ENCODE peak calls at places on chromosomes 3 and 15, in six cellular contexts. One of them, this sample, is unnamed.

GRCh38 chr3:13199006-13199776 is 126.0 kb upstream of the IQSEC1 start:
- DNase-seq in activated T-helper 1 cell treated with Interleukin-2 at 50 U/mL for 16 hours: no peak
- DNase-seq in choroid plexus epithelial cell: no peak
- DNase-seq in stimulated activated CD4-positive, alpha-beta T cell treated with anti-CD3 and anti-CD28 coated beads, Interleukin-2, amount 100 ng/mL, for 48 hours: no peak
- DNase-seq in GM03348: no peak
- DNase-seq in A549: no peak
- DNase-seq in this sample: no peak

GRCh38 chr3:183857863-183858262 is 26.8 kb downstream of the PARL start:
- DNase-seq in activated T-helper 1 cell treated with Interleukin-2 at 50 U/mL for 16 hours: no peak
- DNase-seq in choroid plexus epithelial cell: peak; percentile 9
- DNase-seq in stimulated activated CD4-positive, alpha-beta T cell treated with anti-CD3 and anti-CD28 coated beads, Interleukin-2, amount 100 ng/mL, for 48 hours: no peak
- DNase-seq in GM03348: no peak
- DNase-seq in A549: no peak
- DNase-seq in this sample: no peak

GRCh38 chr15:89419370-89419984 is 76.9 kb downstream of the RHCG start:
- DNase-seq in activated T-helper 1 cell treated with Interleukin-2 at 50 U/mL for 16 hours: no peak
- DNase-seq in choroid plexus epithelial cell: peak; percentile 62
- DNase-seq in stimulated activated CD4-positive, alpha-beta T cell treated with anti-CD3 and anti-CD28 coated beads, Interleukin-2, amount 100 ng/mL, for 48 hours: peak; percentile 39
- DNase-seq in GM03348: peak; percentile 79
- DNase-seq in A549: peak; percentile 48
- DNase-seq in this sample: no peak

GRCh38 chr3:190252080-190252479 is 70.2 kb downstream of the CLDN1 start:
- DNase-seq in activated T-helper 1 cell treated with Interleukin-2 at 50 U/mL for 16 hours: no peak
- DNase-seq in choroid plexus epithelial cell: peak; percentile 97
- DNase-seq in stimulated activated CD4-positive, alpha-beta T cell treated with anti-CD3 and anti-CD28 coated beads, Interleukin-2, amount 100 ng/mL, for 48 hours: no peak
- DNase-seq in GM03348: peak; percentile 52
- DNase-seq in A549: no peak
- DNase-seq in this sample: no peak

GRCh38 chr15:48422401-48422800 is 91.2 kb downstream of the DUT start:
- DNase-seq in activated T-helper 1 cell treated with Interleukin-2 at 50 U/mL for 16 hours: no peak
- DNase-seq in choroid plexus epithelial cell: no peak
- DNase-seq in stimulated activated CD4-positive, alpha-beta T cell treated with anti-CD3 and anti-CD28 coated beads, Interleukin-2, amount 100 ng/mL, for 48 hours: no peak
- DNase-seq in GM03348: no peak
- DNase-seq in A549: no peak
- DNase-seq in this sample: no peak

GRCh38 chr3:183108002-183108449 is 8.7 kb upstream of the MCCC1 start:
- DNase-seq in activated T-helper 1 cell treated with Interleukin-2 at 50 U/mL for 16 hours: no peak
- DNase-seq in choroid plexus epithelial cell: peak; percentile 38
- DNase-seq in stimulated activated CD4-positive, alpha-beta T cell treated with anti-CD3 and anti-CD28 coated beads, Interleukin-2, amount 100 ng/mL, for 48 hours: no peak
- DNase-seq in GM03348: no peak
- DNase-seq in A549: no peak
- DNase-seq in this sample: no peak

GRCh38 chr15:73770049-73770448 is 16.9 kb upstream of the INSYN1 start:
- DNase-seq in activated T-helper 1 cell treated with Interleukin-2 at 50 U/mL for 16 hours: no peak
- DNase-seq in choroid plexus epithelial cell: no peak
- DNase-seq in stimulated activated CD4-positive, alpha-beta T cell treated with anti-CD3 and anti-CD28 coated beads, Interleukin-2, amount 100 ng/mL, for 48 hours: no peak
- DNase-seq in GM03348: no peak
- DNase-seq in A549: no peak
- DNase-seq in this sample: no peak

GRCh38 chr3:71247221-71247947 is 336.1 kb downstream of the FOXP1 start:
- DNase-seq in activated T-helper 1 cell treated with Interleukin-2 at 50 U/mL for 16 hours: no peak
- DNase-seq in choroid plexus epithelial cell: peak; percentile 50
- DNase-seq in stimulated activated CD4-positive, alpha-beta T cell treated with anti-CD3 and anti-CD28 coated beads, Interleukin-2, amount 100 ng/mL, for 48 hours: no peak
- DNase-seq in GM03348: peak; percentile 25
- DNase-seq in A549: peak; percentile 49
- DNase-seq in this sample: no peak

GRCh38 chr3:17687585-17687984 is 54.8 kb downstream of the TBC1D5 start:
- DNase-seq in activated T-helper 1 cell treated with Interleukin-2 at 50 U/mL for 16 hours: no peak
- DNase-seq in choroid plexus epithelial cell: no peak
- DNase-seq in stimulated activated CD4-positive, alpha-beta T cell treated with anti-CD3 and anti-CD28 coated beads, Interleukin-2, amount 100 ng/mL, for 48 hours: no peak
- DNase-seq in GM03348: no peak
- DNase-seq in A549: no peak
- DNase-seq in this sample: no peak

GRCh38 chr15:58608711-58609110 is 140.8 kb downstream of the ADAM10 start:
- DNase-seq in activated T-helper 1 cell treated with Interleukin-2 at 50 U/mL for 16 hours: no peak
- DNase-seq in choroid plexus epithelial cell: peak; percentile 39
- DNase-seq in stimulated activated CD4-positive, alpha-beta T cell treated with anti-CD3 and anti-CD28 coated beads, Interleukin-2, amount 100 ng/mL, for 48 hours: no peak
- DNase-seq in GM03348: no peak
- DNase-seq in A549: no peak
- DNase-seq in this sample: no peak

GRCh38 chr3:117439812-117440211 is 730.2 kb downstream of the TUSC7 start:
- DNase-seq in activated T-helper 1 cell treated with Interleukin-2 at 50 U/mL for 16 hours: no peak
- DNase-seq in choroid plexus epithelial cell: peak; percentile 52
- DNase-seq in stimulated activated CD4-positive, alpha-beta T cell treated with anti-CD3 and anti-CD28 coated beads, Interleukin-2, amount 100 ng/mL, for 48 hours: no peak
- DNase-seq in GM03348: no peak
- DNase-seq in A549: peak; percentile 1
- DNase-seq in this sample: no peak

GRCh38 chr3:64900916-64901903 is 213.4 kb upstream of the ADAMTS9 start:
- DNase-seq in activated T-helper 1 cell treated with Interleukin-2 at 50 U/mL for 16 hours: no peak
- DNase-seq in choroid plexus epithelial cell: peak; percentile 69
- DNase-seq in stimulated activated CD4-positive, alpha-beta T cell treated with anti-CD3 and anti-CD28 coated beads, Interleukin-2, amount 100 ng/mL, for 48 hours: no peak
- DNase-seq in GM03348: no peak
- DNase-seq in A549: no peak
- DNase-seq in this sample: no peak

GRCh38 chr3:63519426-63519825 is 133.0 kb upstream of the SNTN start:
- DNase-seq in activated T-helper 1 cell treated with Interleukin-2 at 50 U/mL for 16 hours: no peak
- DNase-seq in choroid plexus epithelial cell: peak; percentile 3
- DNase-seq in stimulated activated CD4-positive, alpha-beta T cell treated with anti-CD3 and anti-CD28 coated beads, Interleukin-2, amount 100 ng/mL, for 48 hours: no peak
- DNase-seq in GM03348: no peak
- DNase-seq in A549: no peak
- DNase-seq in this sample: no peak

GRCh38 chr15:81783076-81783475 is 262.7 kb downstream of the MEX3B start:
- DNase-seq in activated T-helper 1 cell treated with Interleukin-2 at 50 U/mL for 16 hours: no peak
- DNase-seq in choroid plexus epithelial cell: no peak
- DNase-seq in stimulated activated CD4-positive, alpha-beta T cell treated with anti-CD3 and anti-CD28 coated beads, Interleukin-2, amount 100 ng/mL, for 48 hours: no peak
- DNase-seq in GM03348: no peak
- DNase-seq in A549: no peak
- DNase-seq in this sample: no peak

GRCh38 chr3:182792901-182793662 is at the start of gene ATP11B:
- DNase-seq in activated T-helper 1 cell treated with Interleukin-2 at 50 U/mL for 16 hours: peak; percentile 73
- DNase-seq in choroid plexus epithelial cell: peak; percentile 62
- DNase-seq in stimulated activated CD4-positive, alpha-beta T cell treated with anti-CD3 and anti-CD28 coated beads, Interleukin-2, amount 100 ng/mL, for 48 hours: peak; percentile 71
- DNase-seq in GM03348: peak; percentile 97
- DNase-seq in A549: peak; percentile 48
- DNase-seq in this sample: peak; percentile 64

GRCh38 chr15:41501191-41501917 is 7.7 kb downstream of the ITPKA start:
- DNase-seq in activated T-helper 1 cell treated with Interleukin-2 at 50 U/mL for 16 hours: no peak
- DNase-seq in choroid plexus epithelial cell: no peak
- DNase-seq in stimulated activated CD4-positive, alpha-beta T cell treated with anti-CD3 and anti-CD28 coated beads, Interleukin-2, amount 100 ng/mL, for 48 hours: peak; percentile 41
- DNase-seq in GM03348: peak; percentile 58
- DNase-seq in A549: no peak
- DNase-seq in this sample: no peak

GRCh38 chr3:10090181-10090580 is 17.9 kb downstream of the FANCD2OS start:
- DNase-seq in activated T-helper 1 cell treated with Interleukin-2 at 50 U/mL for 16 hours: no peak
- DNase-seq in choroid plexus epithelial cell: no peak
- DNase-seq in stimulated activated CD4-positive, alpha-beta T cell treated with anti-CD3 and anti-CD28 coated beads, Interleukin-2, amount 100 ng/mL, for 48 hours: no peak
- DNase-seq in GM03348: no peak
- DNase-seq in A549: no peak
- DNase-seq in this sample: no peak

GRCh38 chr3:6771171-6771570 is 89.7 kb upstream of the GRM7 start:
- DNase-seq in activated T-helper 1 cell treated with Interleukin-2 at 50 U/mL for 16 hours: no peak
- DNase-seq in choroid plexus epithelial cell: no peak
- DNase-seq in stimulated activated CD4-positive, alpha-beta T cell treated with anti-CD3 and anti-CD28 coated beads, Interleukin-2, amount 100 ng/mL, for 48 hours: no peak
- DNase-seq in GM03348: no peak
- DNase-seq in A549: no peak
- DNase-seq in this sample: no peak

GRCh38 chr15:22936577-22937472 is 43.3 kb downstream of the CYFIP1 start:
- DNase-seq in activated T-helper 1 cell treated with Interleukin-2 at 50 U/mL for 16 hours: no peak
- DNase-seq in choroid plexus epithelial cell: no peak
- DNase-seq in stimulated activated CD4-positive, alpha-beta T cell treated with anti-CD3 and anti-CD28 coated beads, Interleukin-2, amount 100 ng/mL, for 48 hours: no peak
- DNase-seq in GM03348: no peak
- DNase-seq in A549: no peak
- DNase-seq in this sample: peak; percentile 87

GRCh38 chr15:78672285-78673003 is 31.4 kb upstream of the CHRNB4 start:
- DNase-seq in activated T-helper 1 cell treated with Interleukin-2 at 50 U/mL for 16 hours: no peak
- DNase-seq in choroid plexus epithelial cell: no peak
- DNase-seq in stimulated activated CD4-positive, alpha-beta T cell treated with anti-CD3 and anti-CD28 coated beads, Interleukin-2, amount 100 ng/mL, for 48 hours: no peak
- DNase-seq in GM03348: no peak
- DNase-seq in A549: no peak
- DNase-seq in this sample: no peak

GRCh38 chr3:131729561-131729960 is 226.8 kb upstream of the MRPL3 start:
- DNase-seq in activated T-helper 1 cell treated with Interleukin-2 at 50 U/mL for 16 hours: no peak
- DNase-seq in choroid plexus epithelial cell: no peak
- DNase-seq in stimulated activated CD4-positive, alpha-beta T cell treated with anti-CD3 and anti-CD28 coated beads, Interleukin-2, amount 100 ng/mL, for 48 hours: no peak
- DNase-seq in GM03348: peak; percentile 41
- DNase-seq in A549: no peak
- DNase-seq in this sample: no peak

GRCh38 chr3:113531826-113532697 is at the start of gene SIDT1:
- DNase-seq in activated T-helper 1 cell treated with Interleukin-2 at 50 U/mL for 16 hours: peak; percentile 55
- DNase-seq in choroid plexus epithelial cell: peak; percentile 39
- DNase-seq in stimulated activated CD4-positive, alpha-beta T cell treated with anti-CD3 and anti-CD28 coated beads, Interleukin-2, amount 100 ng/mL, for 48 hours: peak; percentile 51
- DNase-seq in GM03348: peak; percentile 13
- DNase-seq in A549: peak; percentile 31
- DNase-seq in this sample: no peak

GRCh38 chr3:64815691-64816225 is 128.0 kb upstream of the ADAMTS9 start:
- DNase-seq in activated T-helper 1 cell treated with Interleukin-2 at 50 U/mL for 16 hours: no peak
- DNase-seq in choroid plexus epithelial cell: no peak
- DNase-seq in stimulated activated CD4-positive, alpha-beta T cell treated with anti-CD3 and anti-CD28 coated beads, Interleukin-2, amount 100 ng/mL, for 48 hours: no peak
- DNase-seq in GM03348: no peak
- DNase-seq in A549: no peak
- DNase-seq in this sample: no peak

GRCh38 chr3:100057716-100058575 is 56.4 kb downstream of the FILIP1L start:
- DNase-seq in activated T-helper 1 cell treated with Interleukin-2 at 50 U/mL for 16 hours: no peak
- DNase-seq in choroid plexus epithelial cell: peak; percentile 48
- DNase-seq in stimulated activated CD4-positive, alpha-beta T cell treated with anti-CD3 and anti-CD28 coated beads, Interleukin-2, amount 100 ng/mL, for 48 hours: no peak
- DNase-seq in GM03348: no peak
- DNase-seq in A549: no peak
- DNase-seq in this sample: no peak

GRCh38 chr3:14680716-14681115 is 5.8 kb downstream of the C3orf20 start:
- DNase-seq in activated T-helper 1 cell treated with Interleukin-2 at 50 U/mL for 16 hours: no peak
- DNase-seq in choroid plexus epithelial cell: peak; percentile 61
- DNase-seq in stimulated activated CD4-positive, alpha-beta T cell treated with anti-CD3 and anti-CD28 coated beads, Interleukin-2, amount 100 ng/mL, for 48 hours: no peak
- DNase-seq in GM03348: no peak
- DNase-seq in A549: no peak
- DNase-seq in this sample: no peak

GRCh38 chr3:25831578-25831977 is 41.7 kb downstream of the OXSM start:
- DNase-seq in activated T-helper 1 cell treated with Interleukin-2 at 50 U/mL for 16 hours: no peak
- DNase-seq in choroid plexus epithelial cell: peak; percentile 75
- DNase-seq in stimulated activated CD4-positive, alpha-beta T cell treated with anti-CD3 and anti-CD28 coated beads, Interleukin-2, amount 100 ng/mL, for 48 hours: no peak
- DNase-seq in GM03348: peak; percentile 13
- DNase-seq in A549: no peak
- DNase-seq in this sample: no peak

GRCh38 chr15:90086868-90087268 is 15.4 kb downstream of the IDH2 start:
- DNase-seq in activated T-helper 1 cell treated with Interleukin-2 at 50 U/mL for 16 hours: no peak
- DNase-seq in choroid plexus epithelial cell: peak; percentile 67
- DNase-seq in stimulated activated CD4-positive, alpha-beta T cell treated with anti-CD3 and anti-CD28 coated beads, Interleukin-2, amount 100 ng/mL, for 48 hours: peak; percentile 52
- DNase-seq in GM03348: peak; percentile 72
- DNase-seq in A549: peak; percentile 79
- DNase-seq in this sample: peak; percentile 61

GRCh38 chr3:155281892-155282291 is 11.6 kb downstream of the STRIT1 start:
- DNase-seq in activated T-helper 1 cell treated with Interleukin-2 at 50 U/mL for 16 hours: no peak
- DNase-seq in choroid plexus epithelial cell: peak; percentile 58
- DNase-seq in stimulated activated CD4-positive, alpha-beta T cell treated with anti-CD3 and anti-CD28 coated beads, Interleukin-2, amount 100 ng/mL, for 48 hours: no peak
- DNase-seq in GM03348: peak; percentile 5
- DNase-seq in A549: no peak
- DNase-seq in this sample: no peak

GRCh38 chr3:165638066-165638465 is 199.2 kb downstream of the BCHE start:
- DNase-seq in activated T-helper 1 cell treated with Interleukin-2 at 50 U/mL for 16 hours: no peak
- DNase-seq in choroid plexus epithelial cell: peak; percentile 38
- DNase-seq in stimulated activated CD4-positive, alpha-beta T cell treated with anti-CD3 and anti-CD28 coated beads, Interleukin-2, amount 100 ng/mL, for 48 hours: no peak
- DNase-seq in GM03348: no peak
- DNase-seq in A549: no peak
- DNase-seq in this sample: no peak

GRCh38 chr15:89964555-89964954 is 36.6 kb upstream of the ZNF710 start:
- DNase-seq in activated T-helper 1 cell treated with Interleukin-2 at 50 U/mL for 16 hours: no peak
- DNase-seq in choroid plexus epithelial cell: no peak
- DNase-seq in stimulated activated CD4-positive, alpha-beta T cell treated with anti-CD3 and anti-CD28 coated beads, Interleukin-2, amount 100 ng/mL, for 48 hours: no peak
- DNase-seq in GM03348: no peak
- DNase-seq in A549: no peak
- DNase-seq in this sample: no peak

GRCh38 chr3:63278171-63278999 is at the start of gene SYNPR:
- DNase-seq in activated T-helper 1 cell treated with Interleukin-2 at 50 U/mL for 16 hours: no peak
- DNase-seq in choroid plexus epithelial cell: no peak
- DNase-seq in stimulated activated CD4-positive, alpha-beta T cell treated with anti-CD3 and anti-CD28 coated beads, Interleukin-2, amount 100 ng/mL, for 48 hours: no peak
- DNase-seq in GM03348: peak; percentile 5
- DNase-seq in A549: no peak
- DNase-seq in this sample: no peak

This sample was measured in GM19239.